ENCODE peak calls at places on chromosomes 6 and 20, in seven cellular contexts. One of them, this sample, is unnamed.

GRCh38 chr6:40789143-40789764 is 202.1 kb upstream of the LRFN2 start:
- DNase-seq in NAMALWA: no peak
- DNase-seq in amniotic stem cell: no peak
- DNase-seq in transverse colon: no peak
- DNase-seq in stimulated activated CD8-positive, alpha-beta memory T cell treated with anti-CD3 and anti-CD28 coated beads, Interleukin-2, amount 100 ng/mL, for 48 hours: no peak
- DNase-seq in cardiac fibroblast: no peak
- DNase-seq in RPMI7951: peak
- DNase-seq in this sample: no peak

GRCh38 chr6:112649853-112650252 is 302.7 kb downstream of the RFPL4B start:
- DNase-seq in cardiac fibroblast: no peak
- DNase-seq in RPMI7951: no peak
- DNase-seq in transverse colon: no peak
- DNase-seq in NAMALWA: no peak
- DNase-seq in stimulated activated CD8-positive, alpha-beta memory T cell treated with anti-CD3 and anti-CD28 coated beads, Interleukin-2, amount 100 ng/mL, for 48 hours: no peak
- DNase-seq in amniotic stem cell: no peak
- DNase-seq in this sample: no peak

GRCh38 chr20:63118786-63119450 is 97.0 kb downstream of the YTHDF1 start:
- DNase-seq in transverse colon: no peak
- DNase-seq in amniotic stem cell: no peak
- DNase-seq in NAMALWA: no peak
- DNase-seq in stimulated activated CD8-positive, alpha-beta memory T cell treated with anti-CD3 and anti-CD28 coated beads, Interleukin-2, amount 100 ng/mL, for 48 hours: no peak
- DNase-seq in cardiac fibroblast: no peak
- DNase-seq in RPMI7951: no peak
- DNase-seq in this sample: no peak

GRCh38 chr20:53847843-53848185 is 222.6 kb downstream of the BCAS1 start:
- DNase-seq in transverse colon: no peak
- DNase-seq in RPMI7951: no peak
- DNase-seq in cardiac fibroblast: no peak
- DNase-seq in amniotic stem cell: no peak
- DNase-seq in stimulated activated CD8-positive, alpha-beta memory T cell treated with anti-CD3 and anti-CD28 coated beads, Interleukin-2, amount 100 ng/mL, for 48 hours: no peak
- DNase-seq in NAMALWA: peak
- DNase-seq in this sample: peak

GRCh38 chr6:63663147-63663877 is 27.7 kb downstream of the PHF3 start:
- DNase-seq in RPMI7951: peak
- DNase-seq in amniotic stem cell: no peak
- DNase-seq in transverse colon: no peak
- DNase-seq in cardiac fibroblast: peak
- DNase-seq in stimulated activated CD8-positive, alpha-beta memory T cell treated with anti-CD3 and anti-CD28 coated beads, Interleukin-2, amount 100 ng/mL, for 48 hours: no peak
- DNase-seq in NAMALWA: no peak
- DNase-seq in this sample: no peak

GRCh38 chr20:14991023-14991422 is 653.6 kb upstream of the FLRT3 start:
- DNase-seq in RPMI7951: no peak
- DNase-seq in NAMALWA: no peak
- DNase-seq in amniotic stem cell: no peak
- DNase-seq in stimulated activated CD8-positive, alpha-beta memory T cell treated with anti-CD3 and anti-CD28 coated beads, Interleukin-2, amount 100 ng/mL, for 48 hours: no peak
- DNase-seq in transverse colon: no peak
- DNase-seq in cardiac fibroblast: peak
- DNase-seq in this sample: no peak

GRCh38 chr6:36962874-36963273 is 8.3 kb downstream of the PI16 start:
- DNase-seq in stimulated activated CD8-positive, alpha-beta memory T cell treated with anti-CD3 and anti-CD28 coated beads, Interleukin-2, amount 100 ng/mL, for 48 hours: peak
- DNase-seq in RPMI7951: peak
- DNase-seq in NAMALWA: peak
- DNase-seq in cardiac fibroblast: peak
- DNase-seq in amniotic stem cell: no peak
- DNase-seq in transverse colon: peak
- DNase-seq in this sample: peak

GRCh38 chr6:16432075-16433032 is 194.0 kb downstream of the GMPR start:
- DNase-seq in stimulated activated CD8-positive, alpha-beta memory T cell treated with anti-CD3 and anti-CD28 coated beads, Interleukin-2, amount 100 ng/mL, for 48 hours: no peak
- DNase-seq in RPMI7951: peak
- DNase-seq in NAMALWA: peak
- DNase-seq in amniotic stem cell: peak
- DNase-seq in transverse colon: no peak
- DNase-seq in cardiac fibroblast: peak
- DNase-seq in this sample: no peak

GRCh38 chr6:44009425-44010321 is 117.6 kb downstream of the MRPL14 start:
- DNase-seq in stimulated activated CD8-positive, alpha-beta memory T cell treated with anti-CD3 and anti-CD28 coated beads, Interleukin-2, amount 100 ng/mL, for 48 hours: no peak
- DNase-seq in amniotic stem cell: no peak
- DNase-seq in cardiac fibroblast: peak
- DNase-seq in RPMI7951: peak
- DNase-seq in transverse colon: no peak
- DNase-seq in NAMALWA: no peak
- DNase-seq in this sample: no peak

GRCh38 chr20:4445331-4445730 is 276.4 kb upstream of the PRND start:
- DNase-seq in cardiac fibroblast: no peak
- DNase-seq in amniotic stem cell: no peak
- DNase-seq in stimulated activated CD8-positive, alpha-beta memory T cell treated with anti-CD3 and anti-CD28 coated beads, Interleukin-2, amount 100 ng/mL, for 48 hours: no peak
- DNase-seq in NAMALWA: no peak
- DNase-seq in RPMI7951: no peak
- DNase-seq in transverse colon: no peak
- DNase-seq in this sample: no peak

GRCh38 chr6:120873125-120873865 is 461.0 kb downstream of the TBC1D32 start:
- DNase-seq in cardiac fibroblast: no peak
- DNase-seq in transverse colon: no peak
- DNase-seq in NAMALWA: no peak
- DNase-seq in RPMI7951: no peak
- DNase-seq in stimulated activated CD8-positive, alpha-beta memory T cell treated with anti-CD3 and anti-CD28 coated beads, Interleukin-2, amount 100 ng/mL, for 48 hours: no peak
- DNase-seq in amniotic stem cell: no peak
- DNase-seq in this sample: no peak

This sample was measured in KBM-7.